ENCODE peak calls at places on chromosome 5, in nine cellular contexts. D is colonic mucosa, Y is A673, H is pancreas, B is neuronal stem cell, Q is GM23248, E is choroid plexus epithelial cell, K is uterus, L is AG04450. W is an unnamed sample.

GRCh38 chr5:10377081-10377480 is 23.6 kb downstream of the MARCHF6 start:
- DNase-seq in D (no peak), Y (no peak), H (no peak), B (no peak), Q (no peak), E (no peak), K (no peak), L (no peak), W (no peak)

GRCh38 chr5:103587185-103587748 is 24.7 kb upstream of the NUDT12 start:
- DNase-seq in D (no peak), Y (peak; percentile 65), H (no peak), B (peak; percentile 21), Q (peak; percentile 34), E (peak; percentile 74), K (no peak), L (no peak), W (peak; percentile 22)

GRCh38 chr5:60842859-60843692 is 993 bp downstream of the ELOVL7 start:
- DNase-seq in D (peak; percentile 43), Y (no peak), H (peak; percentile 39), B (peak; percentile 12), Q (peak; percentile 38), E (no peak), K (no peak), L (no peak), W (peak; percentile 54)

GRCh38 chr5:147093138-147093537 is 141.7 kb upstream of the STK32A start:
- DNase-seq in D (no peak), Y (peak; percentile 6), H (no peak), B (no peak), Q (peak; percentile 61), E (peak; percentile 83), K (no peak), L (no peak), W (peak; percentile 75)

GRCh38 chr5:129367883-129368282 is 92.2 kb upstream of the ADAMTS19 start:
- DNase-seq in D (no peak), Y (no peak), H (no peak), B (no peak), Q (no peak), E (peak; percentile 18), K (no peak), L (no peak), W (peak; percentile 18)

GRCh38 chr5:137710086-137710485 is 25.8 kb downstream of the KLHL3 start:
- DNase-seq in D (no peak), Y (no peak), H (no peak), B (no peak), Q (peak; percentile 52), E (peak; percentile 19), K (no peak), L (no peak), W (no peak)

GRCh38 chr5:148457183-148457620 is 73.4 kb downstream of the FBXO38 start:
- DNase-seq in D (no peak), Y (peak; percentile 39), H (no peak), B (no peak), Q (peak; percentile 21), E (peak; percentile 27), K (no peak), L (no peak), W (peak; percentile 41)

GRCh38 chr5:88825782-88826110 is 57.2 kb downstream of the MEF2C start:
- DNase-seq in D (no peak), Y (no peak), H (no peak), B (no peak), Q (no peak), E (peak; percentile 9), K (no peak), L (no peak), W (no peak)

GRCh38 chr5:145941096-145941676 is 4.8 kb downstream of the SH3RF2 start:
- DNase-seq in D (peak; percentile 32), Y (no peak), H (no peak), B (no peak), Q (peak; percentile 20), E (peak; percentile 56), K (no peak), L (no peak), W (peak; percentile 75)

GRCh38 chr5:177132504-177133118 is 962 bp upstream of the NSD1 start:
- DNase-seq in D (no peak), Y (no peak), H (peak; percentile 72), B (peak; percentile 66), Q (peak; percentile 52), E (peak; percentile 43), K (no peak), L (no peak), W (peak; percentile 10)

GRCh38 chr5:62115009-62115408 is 191.0 kb upstream of the KIF2A start:
- DNase-seq in D (no peak), Y (peak; percentile 41), H (no peak), B (no peak), Q (peak; percentile 11), E (no peak), K (no peak), L (no peak), W (peak; percentile 14)

GRCh38 chr5:37833990-37834389 is 5.9 kb downstream of the GDNF start:
- DNase-seq in D (no peak), Y (no peak), H (no peak), B (no peak), Q (no peak), E (no peak), K (no peak), L (no peak), W (no peak)

GRCh38 chr5:127685662-127686061 is 17.5 kb upstream of the CCDC192 start:
- DNase-seq in D (no peak), Y (no peak), H (no peak), B (no peak), Q (no peak), E (peak; percentile 51), K (no peak), L (no peak), W (peak; percentile 14)

GRCh38 chr5:90095292-90096060 is 314.1 kb downstream of the CETN3 start:
- DNase-seq in D (no peak), Y (no peak), H (no peak), B (no peak), Q (no peak), E (peak; percentile 11), K (no peak), L (no peak), W (peak; percentile 75)

DNA sequence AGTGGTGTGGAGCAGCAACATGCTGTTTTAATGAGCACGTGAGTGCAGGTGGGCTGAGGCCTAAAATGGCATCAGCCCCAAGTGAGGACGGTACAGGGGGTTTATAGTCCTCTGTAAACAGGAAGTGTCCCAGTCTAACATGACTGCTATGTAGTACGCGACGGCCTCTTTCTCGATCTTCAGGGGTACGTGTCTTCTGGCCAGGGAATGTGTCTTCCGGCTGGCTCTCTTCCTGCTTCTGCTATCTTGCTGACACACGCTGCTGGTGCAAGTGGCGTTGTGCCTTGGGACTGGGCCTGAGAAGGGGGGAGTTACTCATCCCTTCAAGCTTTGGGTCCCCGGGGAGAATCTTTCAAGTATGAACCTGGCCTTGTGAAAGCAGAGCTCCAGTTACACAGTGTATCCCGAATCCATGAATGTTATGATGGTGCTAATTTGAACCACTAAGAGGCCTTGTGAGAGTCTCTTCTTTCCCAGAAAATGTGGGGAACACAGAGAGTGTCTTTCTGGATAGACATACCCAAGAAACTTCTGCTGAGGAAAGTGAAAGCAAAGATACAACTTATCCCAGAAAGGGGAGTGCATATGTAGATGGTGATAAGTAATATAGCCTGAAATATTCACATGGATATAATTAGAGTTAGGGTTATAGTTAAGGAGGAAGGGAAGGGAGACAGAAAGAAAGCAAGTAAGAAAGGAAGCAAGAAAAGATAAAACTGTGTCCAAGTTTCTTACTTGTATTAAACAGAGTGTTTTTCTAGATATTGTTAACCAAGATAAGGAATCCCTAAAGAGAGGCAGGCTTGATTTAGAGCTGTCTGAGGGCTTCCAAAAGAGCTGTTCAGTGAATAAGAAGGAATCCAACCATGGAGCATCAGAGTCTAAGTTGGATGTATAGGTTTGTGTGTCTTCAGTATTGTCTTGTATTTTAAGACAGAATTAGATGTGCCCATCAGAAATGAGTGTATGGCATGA is 35.5 kb upstream of the ANXA2R start:
- DNase-seq in D (no peak), Y (no peak), H (no peak), B (no peak), Q (peak; percentile 30), E (peak; percentile 59), K (peak; percentile 29), L (no peak), W (no peak)
- H3K4me3 ChIP-seq in D (no peak overlapping the region), Y (no peak overlapping the region), H (no peak overlapping the region), B (no peak overlapping the region), Q (no peak overlapping the region), E (no peak overlapping the region), K (no peak overlapping the region), L (no peak overlapping the region), W (no peak overlapping the region)

GRCh38 chr5:151086192-151086869 is 5.5 kb upstream of the TNIP1 start:
- DNase-seq in D (no peak), Y (no peak), H (no peak), B (no peak), Q (no peak), E (no peak), K (no peak), L (no peak), W (no peak)
- H3K4me3 ChIP-seq in D (peak overlapping the region; percentile 25), Y (no peak overlapping the region), H (no peak overlapping the region), B (no peak overlapping the region), Q (no peak overlapping the region), E (no peak overlapping the region), K (no peak overlapping the region), L (peak overlapping the region; percentile 31), W (no peak overlapping the region)

DNA sequence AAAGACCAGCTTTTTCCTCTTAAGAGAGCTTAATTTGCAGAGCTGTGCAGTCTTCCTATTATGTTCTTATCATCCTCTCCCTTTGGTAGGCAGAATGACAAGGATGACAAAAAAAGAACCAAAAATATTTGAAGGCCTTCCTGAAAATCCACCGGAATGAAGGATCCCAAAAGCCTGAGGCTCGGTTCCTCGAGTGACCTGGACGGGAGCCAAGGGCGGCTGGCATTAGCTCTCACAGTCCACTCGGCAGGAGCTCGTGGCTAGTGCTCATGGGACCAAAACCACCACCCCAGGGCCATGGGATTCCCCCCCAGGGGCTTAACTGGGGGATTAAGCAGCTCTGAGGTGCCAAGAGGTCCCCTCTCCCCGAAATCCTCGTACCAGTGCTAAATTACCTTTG is 645 bp upstream of the PDZD2 start:
- DNase-seq in D (no peak), Y (no peak), H (no peak), B (no peak), Q (peak; percentile 12), E (no peak), K (peak; percentile 31), L (no peak), W (no peak)
- H3K4me3 ChIP-seq in D (peak overlapping the region; percentile 65), Y (peak overlapping the region; percentile 59), H (peak overlapping the region; percentile 44), B (peak overlapping the region; percentile 84), Q (peak overlapping the region; percentile 94), E (peak overlapping the region; percentile 62), K (peak overlapping the region; percentile 56), L (peak overlapping the region; percentile 60), W (peak overlapping the region; percentile 52)

GRCh38 chr5:109819878-109820277 is 130.2 kb downstream of the MAN2A1 start:
- DNase-seq in D (no peak), Y (no peak), H (no peak), B (no peak), Q (no peak), E (no peak), K (no peak), L (no peak), W (no peak)

GRCh38 chr5:109826426-109826825 is 136.7 kb downstream of the MAN2A1 start:
- DNase-seq in D (no peak), Y (no peak), H (no peak), B (no peak), Q (peak; percentile 25), E (peak; percentile 30), K (no peak), L (no peak), W (peak; percentile 92)

GRCh38 chr5:109829331-109829730 is 139.6 kb downstream of the MAN2A1 start:
- DNase-seq in D (no peak), Y (no peak), H (no peak), B (no peak), Q (no peak), E (peak; percentile 22), K (no peak), L (no peak), W (no peak)

GRCh38 chr5:109825450-109825849 is 135.7 kb downstream of the MAN2A1 start:
- DNase-seq in D (no peak), Y (no peak), H (no peak), B (no peak), Q (no peak), E (peak; percentile 54), K (no peak), L (no peak), W (peak; percentile 50)

GRCh38 chr5:109823597-109823996 is 133.9 kb downstream of the MAN2A1 start:
- DNase-seq in D (no peak), Y (no peak), H (no peak), B (no peak), Q (no peak), E (peak; percentile 79), K (no peak), L (no peak), W (peak; percentile 83)
- H3K4me3 ChIP-seq in D (no peak overlapping the region), Y (no peak overlapping the region), H (no peak overlapping the region), B (no peak overlapping the region), Q (no peak overlapping the region), E (no peak overlapping the region), K (no peak overlapping the region), L (no peak overlapping the region), W (no peak overlapping the region)